ENCODE peak calls at places on chromosome 19, in four cellular contexts. One of them, this sample, is unnamed.

GRCh38 chr19:19269952-19270694 is 3.0 kb downstream of the TM6SF2 start:
- DNase-seq in anterior cingulate cortex: no peak
- DNase-seq in fibroblast of pulmonary artery: no peak
- DNase-seq in mucosa of gallbladder: no peak
- DNase-seq in this sample: no peak

GRCh38 chr19:3516675-3517207 is 10.6 kb downstream of the FZR1 start:
- DNase-seq in anterior cingulate cortex: no peak
- DNase-seq in fibroblast of pulmonary artery: no peak
- DNase-seq in mucosa of gallbladder: peak; percentile 62
- DNase-seq in this sample: no peak

GRCh38 chr19:21117041-21117907 is 24.6 kb upstream of the ZNF431 start:
- DNase-seq in anterior cingulate cortex: no peak
- DNase-seq in fibroblast of pulmonary artery: no peak
- DNase-seq in mucosa of gallbladder: no peak
- DNase-seq in this sample: peak; percentile 57

GRCh38 chr19:16042533-16043085 is 33.7 kb upstream of the TPM4 start:
- DNase-seq in anterior cingulate cortex: no peak
- DNase-seq in fibroblast of pulmonary artery: peak; percentile 17
- DNase-seq in mucosa of gallbladder: no peak
- DNase-seq in this sample: no peak

GRCh38 chr19:4149518-4150288 is 3.7 kb upstream of the CREB3L3 start:
- DNase-seq in anterior cingulate cortex: no peak
- DNase-seq in fibroblast of pulmonary artery: no peak
- DNase-seq in mucosa of gallbladder: peak; percentile 19
- DNase-seq in this sample: peak; percentile 77

GRCh38 chr19:38975214-38975860 is at the start of gene FBXO17:
- DNase-seq in anterior cingulate cortex: peak; percentile 43
- DNase-seq in fibroblast of pulmonary artery: peak; percentile 67
- DNase-seq in mucosa of gallbladder: no peak
- DNase-seq in this sample: no peak

GRCh38 chr19:17843428-17843827 is 4.4 kb downstream of the JAK3 start:
- DNase-seq in anterior cingulate cortex: no peak
- DNase-seq in fibroblast of pulmonary artery: no peak
- DNase-seq in mucosa of gallbladder: no peak
- DNase-seq in this sample: no peak

GRCh38 chr19:39342647-39343305 is 555 bp downstream of the SAMD4B start:
- DNase-seq in anterior cingulate cortex: no peak
- DNase-seq in fibroblast of pulmonary artery: no peak
- DNase-seq in mucosa of gallbladder: no peak
- DNase-seq in this sample: no peak

GRCh38 chr19:46746281-46746965 is at the start of gene STRN4:
- DNase-seq in anterior cingulate cortex: no peak
- DNase-seq in fibroblast of pulmonary artery: no peak
- DNase-seq in mucosa of gallbladder: no peak
- DNase-seq in this sample: peak; percentile 35

GRCh38 chr19:44401108-44401786 is at the start of gene ZNF285:
- DNase-seq in anterior cingulate cortex: no peak
- DNase-seq in fibroblast of pulmonary artery: peak; percentile 99
- DNase-seq in mucosa of gallbladder: peak; percentile 94
- DNase-seq in this sample: peak; percentile 68

GRCh38 chr19:16326401-16327130 is 1.9 kb downstream of the KLF2 start:
- DNase-seq in anterior cingulate cortex: no peak
- DNase-seq in fibroblast of pulmonary artery: peak; percentile 61
- DNase-seq in mucosa of gallbladder: no peak
- DNase-seq in this sample: no peak

GRCh38 chr19:42130254-42130573 is 2.0 kb downstream of the POU2F2 start:
- DNase-seq in anterior cingulate cortex: no peak
- DNase-seq in fibroblast of pulmonary artery: no peak
- DNase-seq in mucosa of gallbladder: no peak
- DNase-seq in this sample: no peak

GRCh38 chr19:13880059-13880672 is 3.2 kb downstream of the NANOS3 start:
- DNase-seq in anterior cingulate cortex: peak; percentile 92
- DNase-seq in fibroblast of pulmonary artery: peak; percentile 96
- DNase-seq in mucosa of gallbladder: peak; percentile 99
- DNase-seq in this sample: peak; percentile 90

GRCh38 chr19:34317311-34317927 is 47.6 kb upstream of the GPI start:
- DNase-seq in anterior cingulate cortex: no peak
- DNase-seq in fibroblast of pulmonary artery: peak; percentile 41
- DNase-seq in mucosa of gallbladder: no peak
- DNase-seq in this sample: peak; percentile 56

This sample was measured in NCI-H226.